ENCODE peak calls at places on chromosomes 16 and 17, in five cellular contexts. One of them, this sample, is unnamed.

GRCh38 chr16:30567991-30568638 is 3.4 kb downstream of the ZNF688 start:
- DNase-seq in GM12878: peak; percentile 66
- DNase-seq in K562: no peak
- DNase-seq in H1: no peak
- DNase-seq in HepG2: peak; percentile 62
- DNase-seq in this sample: no peak

GRCh38 chr16:46650224-46650623 is 29.0 kb upstream of the SHCBP1 start:
- DNase-seq in GM12878: no peak
- DNase-seq in K562: no peak
- DNase-seq in H1: no peak
- DNase-seq in HepG2: no peak
- DNase-seq in this sample: no peak

GRCh38 chr17:19237389-19238166 is 412 bp downstream of the EPN2 start:
- DNase-seq in GM12878: no peak
- DNase-seq in K562: peak; percentile 65
- DNase-seq in H1: peak; percentile 84
- DNase-seq in HepG2: no peak
- DNase-seq in this sample: peak; percentile 85

GRCh38 chr17:19338031-19338990 is 24.2 kb downstream of the B9D1 start:
- DNase-seq in GM12878: no peak
- DNase-seq in K562: peak; percentile 55
- DNase-seq in H1: peak; percentile 75
- DNase-seq in HepG2: peak; percentile 97
- DNase-seq in this sample: peak; percentile 87

GRCh38 chr16:48899500-48899899 is 289.5 kb upstream of the N4BP1 start:
- DNase-seq in GM12878: no peak
- DNase-seq in K562: no peak
- DNase-seq in H1: no peak
- DNase-seq in HepG2: no peak
- DNase-seq in this sample: no peak

GRCh38 chr16:89828870-89829629 is 775 bp downstream of the SPIRE2 start:
- DNase-seq in GM12878: no peak
- DNase-seq in K562: no peak
- DNase-seq in H1: no peak
- DNase-seq in HepG2: no peak
- DNase-seq in this sample: peak; percentile 64

GRCh38 chr17:48439473-48439872 is 9.5 kb upstream of the SKAP1 start:
- DNase-seq in GM12878: no peak
- DNase-seq in K562: peak; percentile 25
- DNase-seq in H1: no peak
- DNase-seq in HepG2: no peak
- DNase-seq in this sample: no peak

GRCh38 chr17:45869676-45870341 is 24.5 kb upstream of the MAPT start:
- DNase-seq in GM12878: no peak
- DNase-seq in K562: peak; percentile 46
- DNase-seq in H1: no peak
- DNase-seq in HepG2: no peak
- DNase-seq in this sample: no peak

GRCh38 chr17:51374220-51374619 is 113.9 kb downstream of the UTP18 start:
- DNase-seq in GM12878: no peak
- DNase-seq in K562: no peak
- DNase-seq in H1: no peak
- DNase-seq in HepG2: no peak
- DNase-seq in this sample: peak; percentile 8

GRCh38 chr17:81898029-81898866 is 3.8 kb upstream of the NPB start:
- DNase-seq in GM12878: no peak
- DNase-seq in K562: no peak
- DNase-seq in H1: no peak
- DNase-seq in HepG2: no peak
- DNase-seq in this sample: no peak

GRCh38 chr17:76968707-76969597 is 100.7 kb downstream of the MGAT5B start:
- DNase-seq in GM12878: no peak
- DNase-seq in K562: no peak
- DNase-seq in H1: peak; percentile 92
- DNase-seq in HepG2: no peak
- DNase-seq in this sample: peak; percentile 99

GRCh38 chr17:27535975-27536374 is 79.7 kb downstream of the KSR1 start:
- DNase-seq in GM12878: no peak
- DNase-seq in K562: no peak
- DNase-seq in H1: no peak
- DNase-seq in HepG2: no peak
- DNase-seq in this sample: no peak

GRCh38 chr16:70688266-70688742 is 2.5 kb upstream of the MTSS2 start:
- DNase-seq in GM12878: no peak
- DNase-seq in K562: no peak
- DNase-seq in H1: no peak
- DNase-seq in HepG2: no peak
- DNase-seq in this sample: peak; percentile 60

GRCh38 chr17:74524751-74525725 is 6.2 kb downstream of the CD300LB start:
- DNase-seq in GM12878: no peak
- DNase-seq in K562: no peak
- DNase-seq in H1: no peak
- DNase-seq in HepG2: no peak
- DNase-seq in this sample: no peak

GRCh38 chr17:48601528-48602430 is 3.0 kb downstream of the HOXB6 start:
- DNase-seq in GM12878: no peak
- DNase-seq in K562: no peak
- DNase-seq in H1: no peak
- DNase-seq in HepG2: no peak
- DNase-seq in this sample: no peak

GRCh38 chr16:67311607-67312449 is 14.7 kb downstream of the KCTD19 start:
- DNase-seq in GM12878: peak; percentile 93
- DNase-seq in K562: peak; percentile 17
- DNase-seq in H1: no peak
- DNase-seq in HepG2: peak; percentile 28
- DNase-seq in this sample: no peak

GRCh38 chr17:49604314-49604869 is 28.7 kb downstream of the NXPH3 start:
- DNase-seq in GM12878: no peak
- DNase-seq in K562: no peak
- DNase-seq in H1: no peak
- DNase-seq in HepG2: no peak
- DNase-seq in this sample: no peak

GRCh38 chr16:89973654-89974335 is 25.2 kb downstream of the DEF8 start:
- DNase-seq in GM12878: no peak
- DNase-seq in K562: no peak
- DNase-seq in H1: no peak
- DNase-seq in HepG2: peak; percentile 84
- DNase-seq in this sample: no peak

GRCh38 chr17:66200685-66201092 is 8.8 kb upstream of the CEP112 start:
- DNase-seq in GM12878: no peak
- DNase-seq in K562: peak; percentile 24
- DNase-seq in H1: peak; percentile 52
- DNase-seq in HepG2: peak; percentile 87
- DNase-seq in this sample: peak; percentile 80

GRCh38 chr16:2856061-2856670 is 1.8 kb downstream of the PRSS22 start:
- DNase-seq in GM12878: no peak
- DNase-seq in K562: peak; percentile 85
- DNase-seq in H1: peak; percentile 90
- DNase-seq in HepG2: no peak
- DNase-seq in this sample: peak; percentile 68

GRCh38 chr17:48592097-48592496 is 1.5 kb downstream of the HOXB5 start:
- DNase-seq in GM12878: no peak
- DNase-seq in K562: no peak
- DNase-seq in H1: no peak
- DNase-seq in HepG2: no peak
- DNase-seq in this sample: no peak

GRCh38 chr16:80526418-80527061 is 14.3 kb upstream of the DYNLRB2 start:
- DNase-seq in GM12878: no peak
- DNase-seq in K562: peak; percentile 70
- DNase-seq in H1: no peak
- DNase-seq in HepG2: peak; percentile 60
- DNase-seq in this sample: peak; percentile 82

GRCh38 chr16:1308036-1308976 is 1.1 kb upstream of the UBE2I start:
- DNase-seq in GM12878: no peak
- DNase-seq in K562: peak; percentile 93
- DNase-seq in H1: no peak
- DNase-seq in HepG2: peak; percentile 52
- DNase-seq in this sample: peak; percentile 77

GRCh38 chr16:30838876-30839471 is 52.0 kb upstream of the ZNF629 start:
- DNase-seq in GM12878: no peak
- DNase-seq in K562: no peak
- DNase-seq in H1: no peak
- DNase-seq in HepG2: peak; percentile 89
- DNase-seq in this sample: peak; percentile 25

GRCh38 chr17:69058165-69058564 is 2.6 kb downstream of the ABCA9 start:
- DNase-seq in GM12878: no peak
- DNase-seq in K562: no peak
- DNase-seq in H1: no peak
- DNase-seq in HepG2: peak; percentile 41
- DNase-seq in this sample: peak; percentile 62

GRCh38 chr17:74361613-74362391 is at the start of gene BTBD17:
- DNase-seq in GM12878: no peak
- DNase-seq in K562: peak; percentile 82
- DNase-seq in H1: peak; percentile 97
- DNase-seq in HepG2: peak; percentile 30
- DNase-seq in this sample: peak; percentile 84

GRCh38 chr17:6936370-6937028 is 59.4 kb upstream of the ALOX12 start:
- DNase-seq in GM12878: no peak
- DNase-seq in K562: no peak
- DNase-seq in H1: no peak
- DNase-seq in HepG2: no peak
- DNase-seq in this sample: peak; percentile 59

GRCh38 chr16:30771726-30772125 is 9.6 kb downstream of the RNF40 start:
- DNase-seq in GM12878: no peak
- DNase-seq in K562: no peak
- DNase-seq in H1: no peak
- DNase-seq in HepG2: no peak
- DNase-seq in this sample: no peak

GRCh38 chr17:17729620-17730249 is 48.5 kb downstream of the RAI1 start:
- DNase-seq in GM12878: no peak
- DNase-seq in K562: peak; percentile 58
- DNase-seq in H1: peak; percentile 83
- DNase-seq in HepG2: peak; percentile 30
- DNase-seq in this sample: peak; percentile 81

GRCh38 chr17:78293896-78294295 is 62.5 kb downstream of the TMEM235 start:
- DNase-seq in GM12878: no peak
- DNase-seq in K562: no peak
- DNase-seq in H1: no peak
- DNase-seq in HepG2: no peak
- DNase-seq in this sample: no peak

GRCh38 chr17:78294776-78295175 is 63.3 kb downstream of the TMEM235 start:
- DNase-seq in GM12878: no peak
- DNase-seq in K562: no peak
- DNase-seq in H1: no peak
- DNase-seq in HepG2: no peak
- DNase-seq in this sample: no peak

GRCh38 chr17:78290671-78291070 is 59.2 kb downstream of the TMEM235 start:
- DNase-seq in GM12878: no peak
- DNase-seq in K562: no peak
- DNase-seq in H1: no peak
- DNase-seq in HepG2: no peak
- DNase-seq in this sample: no peak

GRCh38 chr17:78291944-78292910 is 60.8 kb downstream of the TMEM235 start:
- DNase-seq in GM12878: no peak
- DNase-seq in K562: no peak
- DNase-seq in H1: no peak
- DNase-seq in HepG2: no peak
- DNase-seq in this sample: no peak

DNA sequence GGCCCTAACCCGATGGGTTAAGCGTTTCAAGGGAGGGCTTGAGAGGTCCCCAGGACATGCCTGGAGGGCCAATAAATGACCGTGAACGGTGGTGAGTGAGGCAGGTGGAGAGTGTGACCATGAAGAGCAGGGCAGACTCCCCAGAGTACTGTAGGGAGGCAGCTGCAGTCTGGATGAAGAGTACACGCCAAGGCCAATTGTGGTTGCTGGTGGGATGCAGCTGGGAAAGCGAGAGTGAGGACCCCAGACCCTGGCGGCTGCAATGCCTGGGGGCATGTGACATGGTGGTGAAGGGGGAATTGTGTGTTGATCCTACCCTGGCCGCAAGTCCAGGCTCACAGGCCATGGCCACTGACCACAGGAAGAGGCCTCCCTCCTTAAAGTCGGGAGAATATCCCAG is 62.9 kb downstream of the TMEM235 start:
- DNase-seq in GM12878: no peak
- DNase-seq in K562: no peak
- DNase-seq in H1: no peak
- DNase-seq in HepG2: no peak
- DNase-seq in this sample: no peak
- TF ChIP-seq CTCF in GM12878: no peak
- TF ChIP-seq CTCF in K562: no peak
- TF ChIP-seq CTCF in H1: no peak
- TF ChIP-seq CTCF in HepG2: no peak
- TF ChIP-seq CTCF in this sample: no peak

GRCh38 chr17:34713687-34714086 is 134.3 kb downstream of the TMEM132E start:
- DNase-seq in GM12878: no peak
- DNase-seq in K562: no peak
- DNase-seq in H1: no peak
- DNase-seq in HepG2: no peak
- DNase-seq in this sample: no peak
- H3K27ac ChIP-seq in GM12878: no peak overlapping the region
- H3K27ac ChIP-seq in K562: no peak overlapping the region
- H3K27ac ChIP-seq in H1: no peak overlapping the region
- H3K27ac ChIP-seq in HepG2: no peak overlapping the region
- H3K27ac ChIP-seq in this sample: no peak overlapping the region

GRCh38 chr17:31915456-31916100 is 14.1 kb upstream of the UTP6 start:
- DNase-seq in GM12878: no peak
- DNase-seq in K562: no peak
- DNase-seq in H1: no peak
- DNase-seq in HepG2: no peak
- DNase-seq in this sample: no peak
- TF ChIP-seq CREB1 in GM12878: no peak
- TF ChIP-seq CREB1 in K562: no peak
- TF ChIP-seq CREB1 in H1: no peak
- TF ChIP-seq CREB1 in HepG2: no peak
- TF ChIP-seq CREB1 in this sample: no peak

DNA sequence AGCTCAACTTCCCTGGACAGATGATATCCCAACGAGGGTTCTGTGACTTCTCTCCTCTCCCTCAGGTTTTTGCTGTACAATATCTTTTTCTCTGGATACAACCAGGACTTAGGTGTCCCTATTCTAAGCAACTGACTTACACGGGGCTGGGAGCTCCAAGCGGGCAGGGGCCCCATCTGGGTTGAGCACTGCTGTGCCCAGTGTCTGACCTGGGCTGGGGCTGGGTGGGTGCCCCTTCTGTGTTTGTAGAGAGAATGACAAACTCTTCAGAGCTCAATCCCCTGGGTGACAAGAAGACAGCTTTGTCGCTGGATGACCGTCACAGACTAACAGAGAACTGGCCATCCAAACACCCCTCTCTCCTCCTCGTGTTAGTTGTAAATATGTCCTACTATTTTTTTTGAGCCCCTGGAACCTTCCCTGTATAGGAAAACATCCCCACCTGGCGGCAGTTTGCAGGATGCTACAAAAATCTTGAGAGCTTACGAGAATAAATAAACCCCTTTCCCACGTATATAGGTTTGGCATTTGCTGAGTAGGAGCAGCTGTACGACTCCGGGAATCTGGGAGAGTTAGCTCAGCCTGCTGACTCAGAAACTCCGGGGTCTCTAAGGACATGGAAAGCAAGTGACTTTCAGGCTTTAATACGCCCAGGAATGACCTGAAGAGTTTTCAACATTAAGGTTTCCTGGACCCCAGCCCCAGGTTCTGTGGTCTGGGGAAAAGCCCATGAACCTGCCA is 23.7 kb upstream of the RCVRN start:
- DNase-seq in GM12878: no peak
- DNase-seq in K562: peak; percentile 12
- DNase-seq in H1: peak; percentile 62
- DNase-seq in HepG2: peak; percentile 52
- DNase-seq in this sample: peak; percentile 93
- TF ChIP-seq CTCF in GM12878: peak; percentile 20
- TF ChIP-seq CTCF in K562: peak; percentile 43
- TF ChIP-seq CTCF in H1: peak; percentile 58
- TF ChIP-seq CTCF in HepG2: peak; percentile 33
- TF ChIP-seq CTCF in this sample: peak; percentile 65

GRCh38 chr16:27314161-27314723 is 468 bp downstream of the IL4R start:
- DNase-seq in GM12878: no peak
- DNase-seq in K562: peak; percentile 26
- DNase-seq in H1: peak; percentile 72
- DNase-seq in HepG2: peak; percentile 63
- DNase-seq in this sample: peak; percentile 55
- H3K27ac ChIP-seq in GM12878: peak overlapping the region; percentile 82
- H3K27ac ChIP-seq in K562: no peak overlapping the region
- H3K27ac ChIP-seq in H1: no peak overlapping the region
- H3K27ac ChIP-seq in HepG2: peak overlapping the region; percentile 75
- H3K27ac ChIP-seq in this sample: no peak overlapping the region

This sample was measured in GM23338.